ENCODE peak calls at places on chromosomes 12 and 14, in eight cellular contexts. S, B, F, G, Q, N, W and I are unnamed samples.

GRCh38 chr12:94146166-94146565 is 2.2 kb upstream of the PLXNC1 start:
- DNase-seq in S (no peak), B (no peak), Q (no peak), F (no peak), N (no peak), G (no peak), W (no peak), I (no peak)

GRCh38 chr12:13144266-13144828 is 40.9 kb upstream of the GSG1 start:
- DNase-seq in B (no peak), S (no peak), G (no peak), W (no peak), N (no peak), Q (no peak), F (no peak), I (no peak)

GRCh38 chr12:52380271-52380694 is 5.2 kb downstream of the KRT84 start:
- DNase-seq in F (peak; percentile 67), B (no peak), G (no peak), W (no peak), N (no peak), S (no peak), Q (no peak), I (no peak)

GRCh38 chr12:53174881-53175491 is 5.5 kb upstream of the ZNF740 start:
- DNase-seq in F (no peak), G (peak; percentile 12), B (no peak), W (no peak), S (no peak), Q (no peak), N (no peak), I (no peak)

GRCh38 chr12:91178139-91178561 is 4.5 kb downstream of the DCN start:
- DNase-seq in Q (no peak), S (peak; percentile 16), F (no peak), G (no peak), W (no peak), B (peak; percentile 57), N (no peak), I (no peak)

GRCh38 chr14:77359626-77360025 is 17.3 kb downstream of the TMED8 start:
- DNase-seq in S (no peak), B (no peak), N (no peak), F (no peak), W (no peak), G (no peak), Q (no peak), I (no peak)

GRCh38 chr12:126262829-126263228 is 1197.6 kb downstream of the AACS start:
- DNase-seq in G (no peak), S (no peak), W (no peak), B (no peak), N (no peak), Q (no peak), F (no peak), I (no peak)

GRCh38 chr14:105059035-105059916 is 6.0 kb downstream of the GPR132 start:
- DNase-seq in F (peak; percentile 58), S (no peak), G (no peak), Q (peak; percentile 82), N (peak; percentile 77), W (peak; percentile 39), B (peak; percentile 56), I (no peak)

GRCh38 chr12:132284618-132285310 is 44.6 kb downstream of the GALNT9 start:
- DNase-seq in G (no peak), F (no peak), W (no peak), B (no peak), N (no peak), S (no peak), Q (no peak), I (no peak)

GRCh38 chr12:67666605-67667004 is 18.1 kb downstream of the DYRK2 start:
- DNase-seq in W (no peak), S (no peak), B (no peak), F (no peak), G (no peak), Q (no peak), N (no peak), I (no peak)

GRCh38 chr14:74754157-74754556 is 9.0 kb upstream of the YLPM1 start:
- DNase-seq in W (no peak), S (no peak), F (no peak), N (no peak), Q (no peak), B (no peak), G (no peak), I (no peak)

GRCh38 chr14:100532154-100532915 is 54.9 kb downstream of the BEGAIN start:
- DNase-seq in N (no peak), F (no peak), B (peak; percentile 27), G (no peak), W (no peak), Q (peak; percentile 27), S (no peak), I (no peak)

GRCh38 chr12:65695077-65695865 is 129.0 kb upstream of the HMGA2 start:
- DNase-seq in F (no peak), B (no peak), S (peak; percentile 100), G (no peak), W (no peak), N (peak; percentile 56), Q (peak; percentile 69), I (no peak)

GRCh38 chr14:100037351-100037750 is 27.9 kb upstream of the EVL start:
- DNase-seq in B (no peak), S (no peak), F (no peak), N (no peak), W (no peak), Q (no peak), G (no peak), I (no peak)